ENCODE peak calls at places on chromosomes 2 and 18, in five cellular contexts. One of them, this sample, is unnamed.

GRCh38 chr2:112995346-112995920 is 9.8 kb upstream of the IL36A start:
- DNase-seq in lower leg skin: no peak
- DNase-seq in progenitor cell of endocrine pancreas: no peak
- DNase-seq in CD8-positive, alpha-beta memory T cell: no peak
- DNase-seq in head of caudate nucleus: no peak
- DNase-seq in this sample: peak; percentile 39

GRCh38 chr2:106095478-106096392 is 98.4 kb downstream of the UXS1 start:
- DNase-seq in lower leg skin: no peak
- DNase-seq in progenitor cell of endocrine pancreas: no peak
- DNase-seq in CD8-positive, alpha-beta memory T cell: peak; percentile 70
- DNase-seq in head of caudate nucleus: no peak
- DNase-seq in this sample: peak; percentile 71

GRCh38 chr2:42021490-42021889 is 26.3 kb upstream of the PKDCC start:
- DNase-seq in lower leg skin: no peak
- DNase-seq in progenitor cell of endocrine pancreas: no peak
- DNase-seq in CD8-positive, alpha-beta memory T cell: no peak
- DNase-seq in head of caudate nucleus: no peak
- DNase-seq in this sample: no peak

GRCh38 chr2:160076239-160076638 is 13.8 kb upstream of the PLA2R1 start:
- DNase-seq in lower leg skin: no peak
- DNase-seq in progenitor cell of endocrine pancreas: no peak
- DNase-seq in CD8-positive, alpha-beta memory T cell: no peak
- DNase-seq in head of caudate nucleus: no peak
- DNase-seq in this sample: no peak

GRCh38 chr18:67410671-67411070 is 105.8 kb downstream of the DSEL start:
- DNase-seq in lower leg skin: no peak
- DNase-seq in progenitor cell of endocrine pancreas: no peak
- DNase-seq in CD8-positive, alpha-beta memory T cell: no peak
- DNase-seq in head of caudate nucleus: no peak
- DNase-seq in this sample: no peak

GRCh38 chr2:219949053-219949452 is 321.6 kb downstream of the SLC4A3 start:
- DNase-seq in lower leg skin: no peak
- DNase-seq in progenitor cell of endocrine pancreas: no peak
- DNase-seq in CD8-positive, alpha-beta memory T cell: no peak
- DNase-seq in head of caudate nucleus: no peak
- DNase-seq in this sample: no peak

GRCh38 chr18:28922936-28923335 is 746.0 kb upstream of the CDH2 start:
- DNase-seq in lower leg skin: no peak
- DNase-seq in progenitor cell of endocrine pancreas: no peak
- DNase-seq in CD8-positive, alpha-beta memory T cell: no peak
- DNase-seq in head of caudate nucleus: no peak
- DNase-seq in this sample: no peak

GRCh38 chr2:24354382-24354781 is 6.0 kb downstream of the ITSN2 start:
- DNase-seq in lower leg skin: no peak
- DNase-seq in progenitor cell of endocrine pancreas: no peak
- DNase-seq in CD8-positive, alpha-beta memory T cell: no peak
- DNase-seq in head of caudate nucleus: no peak
- DNase-seq in this sample: no peak

GRCh38 chr2:1453561-1453960 is 40.3 kb downstream of the TPO start:
- DNase-seq in lower leg skin: no peak
- DNase-seq in progenitor cell of endocrine pancreas: no peak
- DNase-seq in CD8-positive, alpha-beta memory T cell: no peak
- DNase-seq in head of caudate nucleus: no peak
- DNase-seq in this sample: no peak

GRCh38 chr2:109254174-109254904 is 125.3 kb downstream of the SH3RF3 start:
- DNase-seq in lower leg skin: no peak
- DNase-seq in progenitor cell of endocrine pancreas: no peak
- DNase-seq in CD8-positive, alpha-beta memory T cell: no peak
- DNase-seq in head of caudate nucleus: no peak
- DNase-seq in this sample: no peak

GRCh38 chr2:17610521-17610920 is 70.0 kb downstream of the VSNL1 start:
- DNase-seq in lower leg skin: no peak
- DNase-seq in progenitor cell of endocrine pancreas: no peak
- DNase-seq in CD8-positive, alpha-beta memory T cell: no peak
- DNase-seq in head of caudate nucleus: no peak
- DNase-seq in this sample: no peak

GRCh38 chr2:62379576-62379975 is 126.4 kb downstream of the TMEM17 start:
- DNase-seq in lower leg skin: no peak
- DNase-seq in progenitor cell of endocrine pancreas: no peak
- DNase-seq in CD8-positive, alpha-beta memory T cell: no peak
- DNase-seq in head of caudate nucleus: no peak
- DNase-seq in this sample: no peak

GRCh38 chr2:111900859-111901258 is 2.5 kb downstream of the MERTK start:
- DNase-seq in lower leg skin: no peak
- DNase-seq in progenitor cell of endocrine pancreas: no peak
- DNase-seq in CD8-positive, alpha-beta memory T cell: no peak
- DNase-seq in head of caudate nucleus: peak; percentile 34
- DNase-seq in this sample: no peak

GRCh38 chr18:48612917-48613316 is 74.1 kb downstream of the CTIF start:
- DNase-seq in lower leg skin: no peak
- DNase-seq in progenitor cell of endocrine pancreas: no peak
- DNase-seq in CD8-positive, alpha-beta memory T cell: no peak
- DNase-seq in head of caudate nucleus: no peak
- DNase-seq in this sample: no peak

GRCh38 chr18:56659111-56659510 is 8.0 kb downstream of the WDR7 start:
- DNase-seq in lower leg skin: no peak
- DNase-seq in progenitor cell of endocrine pancreas: no peak
- DNase-seq in CD8-positive, alpha-beta memory T cell: no peak
- DNase-seq in head of caudate nucleus: no peak
- DNase-seq in this sample: no peak

GRCh38 chr18:10497350-10497749 is 28.5 kb upstream of the NAPG start:
- DNase-seq in lower leg skin: no peak
- DNase-seq in progenitor cell of endocrine pancreas: no peak
- DNase-seq in CD8-positive, alpha-beta memory T cell: no peak
- DNase-seq in head of caudate nucleus: no peak
- DNase-seq in this sample: no peak

GRCh38 chr2:216694201-216694825 is 1.0 kb downstream of the IGFBP5 start:
- DNase-seq in lower leg skin: peak; percentile 49
- DNase-seq in progenitor cell of endocrine pancreas: peak; percentile 52
- DNase-seq in CD8-positive, alpha-beta memory T cell: no peak
- DNase-seq in head of caudate nucleus: peak; percentile 74
- DNase-seq in this sample: no peak

GRCh38 chr2:25079050-25079635 is 37.3 kb downstream of the EFR3B start:
- DNase-seq in lower leg skin: no peak
- DNase-seq in progenitor cell of endocrine pancreas: no peak
- DNase-seq in CD8-positive, alpha-beta memory T cell: no peak
- DNase-seq in head of caudate nucleus: no peak
- DNase-seq in this sample: no peak

GRCh38 chr2:100409975-100410647 is 7.4 kb downstream of the CHST10 start:
- DNase-seq in lower leg skin: no peak
- DNase-seq in progenitor cell of endocrine pancreas: no peak
- DNase-seq in CD8-positive, alpha-beta memory T cell: no peak
- DNase-seq in head of caudate nucleus: no peak
- DNase-seq in this sample: no peak

GRCh38 chr18:49742563-49743295 is 70.6 kb downstream of the ACAA2 start:
- DNase-seq in lower leg skin: no peak
- DNase-seq in progenitor cell of endocrine pancreas: no peak
- DNase-seq in CD8-positive, alpha-beta memory T cell: no peak
- DNase-seq in head of caudate nucleus: no peak
- DNase-seq in this sample: no peak

GRCh38 chr18:46433121-46433826 is 223.7 kb downstream of the LOXHD1 start:
- DNase-seq in lower leg skin: no peak
- DNase-seq in progenitor cell of endocrine pancreas: no peak
- DNase-seq in CD8-positive, alpha-beta memory T cell: no peak
- DNase-seq in head of caudate nucleus: no peak
- DNase-seq in this sample: no peak

GRCh38 chr2:181157326-181157725 is 176.9 kb downstream of the UBE2E3 start:
- DNase-seq in lower leg skin: no peak
- DNase-seq in progenitor cell of endocrine pancreas: no peak
- DNase-seq in CD8-positive, alpha-beta memory T cell: no peak
- DNase-seq in head of caudate nucleus: no peak
- DNase-seq in this sample: no peak

This sample was measured in CD4-positive, CD25-positive, alpha-beta regulatory T cell.